ENCODE peak calls at places on chromosomes 7 and 10, in eight cellular contexts. G is HCT116, N is PC-9, M is ascending aorta, J is SJSA1, A is IMR-90, P is stomach, U is endothelial cell of umbilical vein. L is an unnamed sample. For H3K4me1, the result is how much of the 10 kb centered on the place peaks cover.

GRCh38 chr7:54802114-54802513 is 43.1 kb upstream of the SEC61G start:
- DNase-seq in G (no peak), N (no peak), M (no peak), J (no peak), A (no peak), P (no peak), U (no peak), L (no peak)

GRCh38 chr10:58266826-58267712 is 625 bp downstream of the IPMK start:
- DNase-seq in G (no peak), N (peak), M (peak), J (peak), A (peak), P (peak), U (peak), L (peak)

GRCh38 chr10:102152545-102152890 is 329 bp downstream of the NOLC1 start:
- DNase-seq in G (no peak), N (no peak), M (no peak), J (no peak), A (peak), P (no peak), U (no peak), L (no peak)

GRCh38 chr10:974038-974784 is 14.0 kb upstream of the GTPBP4 start:
- DNase-seq in G (no peak), N (no peak), M (no peak), J (peak), A (no peak), P (peak), U (no peak), L (no peak)

GRCh38 chr10:126122856-126123255 is 226.5 kb downstream of the FANK1 start:
- DNase-seq in G (no peak), N (no peak), M (peak), J (no peak), A (no peak), P (no peak), U (no peak), L (no peak)

GRCh38 chr7:68063171-68063570 is 1066.5 kb downstream of the TYW1 start:
- DNase-seq in G (no peak), N (no peak), M (no peak), J (no peak), A (no peak), P (no peak), U (no peak), L (no peak)

GRCh38 chr7:12895296-12895695 is 207.9 kb downstream of the ARL4A start:
- DNase-seq in G (no peak), N (no peak), M (no peak), J (no peak), A (no peak), P (no peak), U (no peak), L (no peak)

GRCh38 chr7:29946428-29947186 is 43.0 kb downstream of the SCRN1 start:
- DNase-seq in G (peak), N (no peak), M (no peak), J (peak), A (no peak), P (peak), U (peak), L (no peak)

GRCh38 chr10:61028861-61029361 is 84.9 kb upstream of the RHOBTB1 start:
- DNase-seq in G (no peak), N (no peak), M (no peak), J (peak), A (peak), P (no peak), U (no peak), L (no peak)

GRCh38 chr7:141533149-141533949 is 17.9 kb upstream of the AGK start:
- DNase-seq in G (peak), N (peak), M (no peak), J (peak), A (peak), P (peak), U (peak), L (peak)

GRCh38 chr7:71385362-71385761 is 253.4 kb downstream of the GALNT17 start:
- DNase-seq in G (no peak), N (no peak), M (peak), J (no peak), A (no peak), P (no peak), U (no peak), L (no peak)

GRCh38 chr7:18087687-18088078 is 60.0 kb upstream of the PRPS1L1 start:
- DNase-seq in G (no peak), N (no peak), M (no peak), J (no peak), A (no peak), P (no peak), U (no peak), L (no peak)

GRCh38 chr10:44467900-44468299 is 83.0 kb upstream of the CXCL12 start:
- DNase-seq in G (no peak), N (no peak), M (no peak), J (no peak), A (no peak), P (no peak), U (no peak), L (no peak)

GRCh38 chr7:16627236-16627635 is 18.3 kb downstream of the ANKMY2 start:
- DNase-seq in G (no peak), N (no peak), M (no peak), J (no peak), A (peak), P (no peak), U (no peak), L (no peak)

GRCh38 chr10:29921071-29921446 is 138.3 kb downstream of the JCAD start:
- DNase-seq in G (no peak), N (no peak), M (no peak), J (no peak), A (no peak), P (no peak), U (no peak), L (no peak)

GRCh38 chr7:55437375-55437774 is 72.2 kb downstream of the LANCL2 start:
- DNase-seq in G (no peak), N (no peak), M (no peak), J (no peak), A (no peak), P (no peak), U (no peak), L (no peak)

GRCh38 chr7:129298268-129298893 is 73.6 kb downstream of the AHCYL2 start:
- DNase-seq in G (peak), N (no peak), M (no peak), J (peak), A (peak), P (peak), U (peak), L (peak)

GRCh38 chr10:4372601-4373000 is 453.4 kb upstream of the AKR1E2 start:
- DNase-seq in G (no peak), N (no peak), M (no peak), J (peak), A (peak), P (no peak), U (peak), L (no peak)

GRCh38 chr7:106793015-106793651 is 71.9 kb upstream of the PIK3CG start:
- DNase-seq in G (peak), N (no peak), M (no peak), J (no peak), A (peak), P (no peak), U (no peak), L (peak)

GRCh38 chr10:132990684-132991545 is 48.5 kb upstream of the CFAP46 start:
- DNase-seq in G (no peak), N (no peak), M (no peak), J (no peak), A (no peak), P (no peak), U (no peak), L (no peak)

GRCh38 chr7:116330961-116331360 is 120.6 kb downstream of the TES start:
- DNase-seq in G (no peak), N (no peak), M (no peak), J (no peak), A (peak), P (no peak), U (peak), L (no peak)

GRCh38 chr10:110175406-110175805 is 32.0 kb upstream of the MXI1 start:
- DNase-seq in G (no peak), N (no peak), M (no peak), J (no peak), A (peak), P (peak), U (no peak), L (no peak)

GRCh38 chr10:44963772-44964633 is 4.4 kb downstream of the RASSF4 start:
- DNase-seq in G (no peak), N (no peak), M (peak), J (peak), A (no peak), P (peak), U (no peak), L (no peak)

GRCh38 chr10:110511734-110512449 is 14.2 kb downstream of the DUSP5 start:
- DNase-seq in G (no peak), N (no peak), M (no peak), J (no peak), A (no peak), P (no peak), U (peak), L (no peak)

GRCh38 chr10:22825841-22826240 is 102.0 kb upstream of the ARMC3 start:
- DNase-seq in G (peak), N (no peak), M (no peak), J (no peak), A (no peak), P (no peak), U (no peak), L (no peak)

GRCh38 chr10:79970062-79970461 is 21.2 kb upstream of the SFTPD start:
- DNase-seq in G (no peak), N (no peak), M (no peak), J (no peak), A (no peak), P (no peak), U (no peak), L (no peak)

GRCh38 chr10:100966887-100967286 is 2.4 kb upstream of the SEMA4G start:
- DNase-seq in G (no peak), N (no peak), M (no peak), J (no peak), A (no peak), P (no peak), U (no peak), L (no peak)

GRCh38 chr10:12397931-12398330 is 48.6 kb downstream of the CAMK1D start:
- DNase-seq in G (no peak), N (no peak), M (no peak), J (no peak), A (peak), P (no peak), U (no peak), L (no peak)

GRCh38 chr10:124992462-124993344 is 50.8 kb downstream of the ZRANB1 start:
- DNase-seq in G (peak), N (no peak), M (peak), J (peak), A (peak), P (peak), U (peak), L (no peak)

GRCh38 chr7:151432658-151433521 is 7.1 kb downstream of the CRYGN start:
- DNase-seq in G (no peak), N (no peak), M (no peak), J (no peak), A (no peak), P (no peak), U (no peak), L (peak)

GRCh38 chr10:16183989-16184643 is 252.7 kb upstream of the PTER start:
- DNase-seq in G (no peak), N (no peak), M (no peak), J (no peak), A (no peak), P (no peak), U (no peak), L (no peak)

GRCh38 chr7:156446990-156447389 is 193.6 kb upstream of the RNF32 start:
- DNase-seq in G (no peak), N (no peak), M (no peak), J (no peak), A (no peak), P (no peak), U (no peak), L (no peak)

GRCh38 chr7:101902680-101903504 is 85.5 kb downstream of the CUX1 start:
- DNase-seq in G (no peak), N (no peak), M (no peak), J (no peak), A (no peak), P (no peak), U (peak), L (no peak)

GRCh38 chr7:101899616-101900015 is 82.2 kb downstream of the CUX1 start:
- DNase-seq in G (no peak), N (no peak), M (no peak), J (no peak), A (no peak), P (no peak), U (no peak), L (no peak)

GRCh38 chr7:101898019-101898575 is 80.7 kb downstream of the CUX1 start:
- DNase-seq in G (no peak), N (no peak), M (no peak), J (no peak), A (no peak), P (no peak), U (peak), L (no peak)

GRCh38 chr7:101901661-101902491 is 84.5 kb downstream of the CUX1 start:
- DNase-seq in G (no peak), N (no peak), M (no peak), J (no peak), A (peak), P (no peak), U (peak), L (no peak)

GRCh38 chr7:101900103-101900502 is 82.7 kb downstream of the CUX1 start:
- DNase-seq in G (no peak), N (no peak), M (peak), J (no peak), A (no peak), P (no peak), U (no peak), L (no peak)
- H3K4me3 ChIP-seq in G (no peak), N (no peak), M (peak), J (peak), A (no peak), P (no peak), U (no peak), L (no peak)

DNA sequence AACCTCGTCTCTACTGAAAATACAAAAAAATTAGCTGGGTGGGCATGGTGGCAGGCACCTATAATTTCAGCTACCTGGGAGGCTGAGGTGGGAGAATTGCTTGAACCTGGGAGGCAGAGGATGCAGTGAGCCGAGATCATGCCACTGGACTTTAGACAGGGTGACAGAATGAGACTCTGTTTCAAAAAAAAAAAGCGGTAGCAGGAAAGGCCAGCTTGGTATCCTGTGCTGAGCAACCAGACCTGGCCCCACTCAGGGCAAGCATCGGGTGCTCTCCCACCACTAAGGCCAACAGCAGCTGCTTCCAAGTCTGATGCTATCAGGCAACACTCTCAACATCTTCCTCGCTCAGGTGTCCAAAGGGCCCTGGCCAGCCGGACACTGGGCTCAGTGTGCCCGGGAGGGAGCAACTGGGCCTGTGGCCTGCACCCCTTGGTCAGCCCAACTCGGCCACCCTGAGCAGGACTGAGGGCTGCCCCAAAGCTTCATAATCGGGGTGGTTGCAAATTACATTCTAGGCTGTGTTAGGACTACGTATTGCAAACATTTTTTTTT is 44.3 kb upstream of the MSMB start:
- DNase-seq in G (no peak), N (no peak), M (no peak), J (no peak), A (no peak), P (no peak), U (no peak), L (no peak)
- H3K27ac ChIP-seq in G (no peak), N (no peak), M (no peak), J (no peak), A (no peak), P (no peak), U (no peak), L (peak)

GRCh38 chr10:114444819-114445218 is 40.5 kb upstream of the AFAP1L2 start:
- DNase-seq in G (no peak), N (no peak), M (no peak), J (no peak), A (no peak), P (no peak), U (no peak), L (no peak)

GRCh38 chr10:114453576-114453975 is 49.3 kb upstream of the AFAP1L2 start:
- DNase-seq in G (no peak), N (no peak), M (no peak), J (no peak), A (no peak), P (no peak), U (no peak), L (no peak)

GRCh38 chr10:114445332-114445731 is 41.0 kb upstream of the AFAP1L2 start:
- DNase-seq in G (no peak), N (no peak), M (no peak), J (no peak), A (no peak), P (no peak), U (no peak), L (no peak)

GRCh38 chr10:114448897-114449296 is 44.6 kb upstream of the AFAP1L2 start:
- DNase-seq in G (no peak), N (no peak), M (no peak), J (no peak), A (no peak), P (no peak), U (peak), L (no peak)
- H3K4me1 ChIP-seq in G (under half), N (under half), M (under half), J (under half), A (under half), P (under half), U (under half), L (under half)

GRCh38 chr7:82172017-82172416 is 271.6 kb downstream of the CACNA2D1 start:
- DNase-seq in G (no peak), N (no peak), M (no peak), J (no peak), A (no peak), P (no peak), U (no peak), L (no peak)

GRCh38 chr7:82172896-82173295 is 270.7 kb downstream of the CACNA2D1 start:
- DNase-seq in G (no peak), N (no peak), M (no peak), J (no peak), A (peak), P (no peak), U (no peak), L (no peak)

GRCh38 chr7:82179311-82179710 is 264.3 kb downstream of the CACNA2D1 start:
- DNase-seq in G (no peak), N (no peak), M (no peak), J (no peak), A (peak), P (no peak), U (no peak), L (no peak)

GRCh38 chr7:82173400-82174021 is 270.1 kb downstream of the CACNA2D1 start:
- DNase-seq in G (no peak), N (no peak), M (no peak), J (no peak), A (no peak), P (no peak), U (no peak), L (no peak)

GRCh38 chr7:82175319-82175718 is 268.3 kb downstream of the CACNA2D1 start:
- DNase-seq in G (no peak), N (no peak), M (no peak), J (no peak), A (no peak), P (no peak), U (no peak), L (no peak)
- H3K4me3 ChIP-seq in G (no peak), N (no peak), M (no peak), J (no peak), A (no peak), P (no peak), U (no peak), L (no peak)

GRCh38 chr10:75170215-75170614 is 40.4 kb upstream of the VDAC2 start:
- DNase-seq in G (no peak), N (no peak), M (no peak), J (no peak), A (no peak), P (no peak), U (no peak), L (no peak)
- H3K27ac ChIP-seq in G (no peak), N (no peak), M (no peak), J (no peak), A (no peak), P (no peak), U (no peak), L (no peak)

GRCh38 chr7:92584953-92585352 is 5.2 kb downstream of the FAM133B start:
- DNase-seq in G (no peak), N (peak), M (no peak), J (no peak), A (no peak), P (no peak), U (peak), L (peak)

GRCh38 chr7:92590711-92591310 is 621 bp upstream of the FAM133B start:
- DNase-seq in G (no peak), N (no peak), M (no peak), J (no peak), A (no peak), P (no peak), U (no peak), L (no peak)

GRCh38 chr7:92589056-92589455 is 1.1 kb downstream of the FAM133B start:
- DNase-seq in G (no peak), N (no peak), M (no peak), J (no peak), A (no peak), P (no peak), U (peak), L (no peak)

GRCh38 chr7:92586403-92586802 is 3.8 kb downstream of the FAM133B start:
- DNase-seq in G (no peak), N (no peak), M (no peak), J (no peak), A (peak), P (no peak), U (no peak), L (no peak)

GRCh38 chr7:92588561-92588960 is 1.6 kb downstream of the FAM133B start:
- DNase-seq in G (no peak), N (no peak), M (no peak), J (no peak), A (no peak), P (no peak), U (no peak), L (no peak)
- H3K4me1 ChIP-seq in G (under half), N (under half), M (under half), J (under half), A (under half), P (under half), U (under half), L (under half)

GRCh38 chr10:5450605-5451384 is 38.4 kb downstream of the NET1 start:
- DNase-seq in G (no peak), N (no peak), M (no peak), J (no peak), A (no peak), P (no peak), U (peak), L (no peak)

GRCh38 chr10:5447611-5448071 is 35.3 kb downstream of the NET1 start:
- DNase-seq in G (no peak), N (no peak), M (no peak), J (peak), A (peak), P (no peak), U (peak), L (no peak)

GRCh38 chr10:5449227-5449626 is 36.9 kb downstream of the NET1 start:
- DNase-seq in G (no peak), N (no peak), M (no peak), J (no peak), A (no peak), P (no peak), U (peak), L (no peak)

GRCh38 chr10:5448333-5449048 is 36.1 kb downstream of the NET1 start:
- DNase-seq in G (no peak), N (no peak), M (no peak), J (no peak), A (no peak), P (no peak), U (peak), L (no peak)

GRCh38 chr10:5449823-5450222 is 37.5 kb downstream of the NET1 start:
- DNase-seq in G (no peak), N (peak), M (peak), J (peak), A (peak), P (no peak), U (peak), L (no peak)
- H3K4me3 ChIP-seq in G (no peak), N (peak), M (peak), J (no peak), A (peak), P (peak), U (peak), L (no peak)

DNA sequence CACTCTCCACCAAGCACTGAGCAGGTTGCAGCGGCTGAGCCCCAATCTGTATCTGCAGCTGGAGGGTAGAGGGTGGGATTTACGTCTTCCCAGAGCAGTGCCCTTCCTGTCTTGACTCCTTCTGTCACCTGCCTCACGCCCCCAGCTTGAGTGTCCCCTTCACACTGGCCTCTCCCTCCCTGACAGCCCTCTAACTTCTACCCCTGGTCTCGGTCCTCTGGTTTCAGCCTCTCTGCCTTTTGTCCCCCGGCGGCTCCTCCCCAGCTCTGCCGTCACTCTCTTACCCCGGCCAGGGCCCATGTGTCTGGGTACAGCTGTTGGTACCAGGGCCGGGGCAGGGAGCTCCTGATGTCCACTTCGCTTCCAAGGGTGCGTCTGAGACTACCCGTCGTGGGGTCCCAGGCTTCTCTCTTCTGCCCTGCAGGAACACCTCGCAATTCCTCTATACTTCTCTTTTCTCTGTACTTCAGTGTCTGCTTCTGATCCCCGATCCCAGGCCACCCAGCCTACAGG is 653 bp downstream of the MUC3A start:
- DNase-seq in G (no peak), N (no peak), M (no peak), J (no peak), A (no peak), P (no peak), U (no peak), L (no peak)
- H3K27ac ChIP-seq in G (no peak), N (no peak), M (no peak), J (no peak), A (no peak), P (no peak), U (no peak), L (no peak)

L was measured in CD4-positive, CD25-positive, alpha-beta regulatory T cell.